ENCODE peak calls at places on chromosomes 5 and 9, in five cellular contexts. C, M, O, W and Y are unnamed samples.

GRCh38 chr5:87916320-87916719 is 352.3 kb downstream of the TMEM161B start:
- ATAC-seq in C (no peak), M (no peak), O (no peak), W (no peak), Y (no peak)

GRCh38 chr9:122291458-122291857 is 26.8 kb downstream of the MRRF start:
- ATAC-seq in C (no peak), M (no peak), O (no peak), W (no peak), Y (no peak)

GRCh38 chr5:139769477-139769876 is 26.1 kb upstream of the PSD2 start:
- ATAC-seq in C (no peak), M (no peak), O (no peak), W (no peak), Y (no peak)

GRCh38 chr5:127833999-127834953 is 131.1 kb downstream of the CCDC192 start:
- ATAC-seq in C (no peak), M (peak), O (no peak), W (no peak), Y (no peak)

GRCh38 chr9:69200071-69200470 is 26.0 kb downstream of the TJP2 start:
- ATAC-seq in C (peak), M (peak), O (peak), W (no peak), Y (no peak)

GRCh38 chr9:124467410-124468060 is 17.3 kb downstream of the ADGRD2 start:
- ATAC-seq in C (no peak), M (no peak), O (no peak), W (no peak), Y (no peak)

GRCh38 chr9:111965566-111966019 is 69.0 kb downstream of the UGCG start:
- ATAC-seq in C (no peak), M (peak), O (peak), W (peak), Y (peak)

GRCh38 chr5:141780952-141781730 is 97.1 kb downstream of the PCDH1 start:
- ATAC-seq in C (no peak), M (no peak), O (no peak), W (peak), Y (peak)

GRCh38 chr5:126027149-126027548 is 396.1 kb upstream of the GRAMD2B start:
- ATAC-seq in C (no peak), M (no peak), O (peak), W (no peak), Y (peak)

GRCh38 chr5:65823174-65823573 is 101.2 kb downstream of the NLN start:
- ATAC-seq in C (no peak), M (no peak), O (no peak), W (no peak), Y (no peak)

GRCh38 chr9:116574027-116574679 is 113.0 kb upstream of the TRIM32 start:
- ATAC-seq in C (no peak), M (no peak), O (peak), W (no peak), Y (no peak)

GRCh38 chr5:139473565-139473964 is 2.8 kb downstream of the SMIM33 start:
- ATAC-seq in C (peak), M (no peak), O (no peak), W (peak), Y (no peak)

GRCh38 chr5:1743769-1744085 is 55.9 kb downstream of the MRPL36 start:
- ATAC-seq in C (no peak), M (no peak), O (no peak), W (no peak), Y (no peak)

GRCh38 chr5:120155873-120156272 is 308.2 kb upstream of the PRR16 start:
- ATAC-seq in C (no peak), M (no peak), O (peak), W (no peak), Y (no peak)